ENCODE peak calls at places on chromosomes 12 and 14, in four cellular contexts. M is stimulated activated naive B cell treated with anti-CD40 and anti-IgM and Interleukin-4, amounts not matched to agents 10 μg/mL and 1 μg/mL and 100 μg/mL, for 72 hours; E is adrenal gland; R is stimulated activated CD4-positive, alpha-beta T cell treated with anti-CD3 and anti-CD28 coated beads, Interleukin-12 subunit alpha, Interleukin-12 subunit beta, amount 100 ng/mL, for 24 hours. Z is an unnamed sample.

GRCh38 chr14:74882103-74882920 is 596 bp downstream of the DLST start:
- DNase-seq in M (peak; percentile 25), E (peak; percentile 52), R (peak; percentile 18), Z (peak; percentile 72)

GRCh38 chr12:26629864-26630263 is 203.1 kb downstream of the ITPR2 start:
- DNase-seq in M (no peak), E (no peak), R (no peak), Z (peak; percentile 20)

GRCh38 chr14:78767436-78767835 is 597.3 kb downstream of the NRXN3 start:
- DNase-seq in M (no peak), E (no peak), R (no peak), Z (no peak)

GRCh38 chr12:48072266-48072665 is 33.6 kb downstream of the SENP1 start:
- DNase-seq in M (no peak), E (no peak), R (no peak), Z (no peak)

GRCh38 chr12:99055294-99055693 is 410.2 kb downstream of the APAF1 start:
- DNase-seq in M (no peak), E (no peak), R (no peak), Z (no peak)

GRCh38 chr14:105070760-105071137 is 5.5 kb upstream of the GPR132 start:
- DNase-seq in M (peak; percentile 72), E (no peak), R (no peak), Z (no peak)

GRCh38 chr14:54348923-54349615 is 47.7 kb upstream of the CDKN3 start:
- DNase-seq in M (no peak), E (no peak), R (no peak), Z (peak; percentile 74)

GRCh38 chr14:50230601-50231474 is 540 bp downstream of the SOS2 start:
- DNase-seq in M (peak; percentile 44), E (peak; percentile 65), R (no peak), Z (peak; percentile 66)

GRCh38 chr14:65588426-65589140 is 176.1 kb downstream of the FUT8 start:
- DNase-seq in M (no peak), E (no peak), R (no peak), Z (no peak)

GRCh38 chr12:55847603-55848329 is 5.0 kb upstream of the MMP19 start:
- DNase-seq in M (no peak), E (peak; percentile 71), R (no peak), Z (peak; percentile 94)

GRCh38 chr14:65750906-65751305 is 338.4 kb downstream of the FUT8 start:
- DNase-seq in M (no peak), E (no peak), R (no peak), Z (no peak)

GRCh38 chr12:127926004-127926403 is 341.0 kb upstream of the TMEM132C start:
- DNase-seq in M (no peak), E (peak; percentile 51), R (no peak), Z (peak; percentile 41)

GRCh38 chr12:11580125-11580751 is 69.2 kb upstream of the ETV6 start:
- DNase-seq in M (peak; percentile 78), E (no peak), R (no peak), Z (peak; percentile 73)

GRCh38 chr12:116892318-116892717 is 11.1 kb upstream of the HRK start:
- DNase-seq in M (no peak), E (no peak), R (no peak), Z (no peak)

GRCh38 chr12:89573081-89573810 is 47.4 kb upstream of the POC1B start:
- DNase-seq in M (no peak), E (no peak), R (no peak), Z (peak; percentile 54)

GRCh38 chr12:22709292-22709691 is 84.3 kb downstream of the ETNK1 start:
- DNase-seq in M (no peak), E (no peak), R (no peak), Z (peak; percentile 57)

GRCh38 chr12:49923878-49924610 is 20.3 kb upstream of the FAIM2 start:
- DNase-seq in M (no peak), E (no peak), R (no peak), Z (no peak)

GRCh38 chr12:53726946-53727309 is 324 bp downstream of the CALCOCO1 start:
- DNase-seq in M (no peak), E (no peak), R (no peak), Z (no peak)

GRCh38 chr12:42372154-42372791 is 46.3 kb downstream of the PPHLN1 start:
- DNase-seq in M (peak; percentile 20), E (peak; percentile 25), R (no peak), Z (peak; percentile 62)

GRCh38 chr14:43872752-43873655 is 634.1 kb downstream of the FSCB start:
- DNase-seq in M (no peak), E (no peak), R (no peak), Z (no peak)

GRCh38 chr14:89977668-89978067 is 21.9 kb downstream of the TDP1 start:
- DNase-seq in M (no peak), E (no peak), R (no peak), Z (no peak)

GRCh38 chr14:24943024-24943423 is 106.9 kb downstream of the STXBP6 start:
- DNase-seq in M (no peak), E (no peak), R (no peak), Z (peak; percentile 65)

GRCh38 chr14:100498068-100498467 is 89.1 kb downstream of the BEGAIN start:
- DNase-seq in M (no peak), E (no peak), R (no peak), Z (no peak)

GRCh38 chr14:68249534-68250517 is 430.2 kb downstream of the RAD51B start:
- DNase-seq in M (no peak), E (no peak), R (no peak), Z (peak; percentile 59)

GRCh38 chr14:39268393-39268792 is 34.7 kb downstream of the MIA2 start:
- DNase-seq in M (no peak), E (no peak), R (no peak), Z (peak; percentile 4)

GRCh38 chr12:46071335-46071734 is 81.0 kb upstream of the SCAF11 start:
- DNase-seq in M (no peak), E (no peak), R (no peak), Z (no peak)

GRCh38 chr14:98819132-98819866 is 452.7 kb downstream of the BCL11B start:
- DNase-seq in M (no peak), E (no peak), R (no peak), Z (no peak)

GRCh38 chr14:22546722-22547071 is 42.3 kb downstream of the DAD1 start:
- DNase-seq in M (no peak), E (no peak), R (no peak), Z (no peak)